ENCODE peak calls at places on chromosomes 3 and 15, in eight cellular contexts. P is amniotic epithelial cell; Q is pons; N is stimulated activated CD8-positive, alpha-beta memory T cell treated with anti-CD3 and anti-CD28 coated beads, Interleukin-15, amount 100 ng/mL, for 4 hours; U is GM23338; J is activated CD4-positive, alpha-beta T cell treated with anti-CD3 and anti-CD28 coated beads for 24 hours; L is activated CD8-positive, alpha-beta memory T cell treated with anti-CD3 and anti-CD28 coated beads for 48 hours; V is left colon. I is an unnamed sample.

GRCh38 chr3:106097817-106098410 is 229.1 kb upstream of the CBLB start:
- DNase-seq in P (peak), Q (no peak), N (no peak), U (no peak), J (no peak), L (no peak), V (no peak), I (no peak)

GRCh38 chr3:184742676-184743135 is 30.8 kb upstream of the MAGEF1 start:
- DNase-seq in P (no peak), Q (no peak), N (no peak), U (no peak), J (no peak), L (no peak), V (no peak), I (no peak)

GRCh38 chr3:32340639-32341365 is 50.9 kb upstream of the CMTM7 start:
- DNase-seq in P (no peak), Q (peak), N (no peak), U (no peak), J (no peak), L (no peak), V (no peak), I (no peak)

GRCh38 chr3:151709847-151710246 is 23.9 kb upstream of the AADACL2 start:
- DNase-seq in P (peak), Q (no peak), N (no peak), U (no peak), J (no peak), L (no peak), V (no peak), I (no peak)

GRCh38 chr3:102230057-102230456 is 204.8 kb upstream of the ZPLD1 start:
- DNase-seq in P (no peak), Q (no peak), N (no peak), U (no peak), J (no peak), L (no peak), V (no peak), I (no peak)

GRCh38 chr15:35126236-35126635 is 41.1 kb upstream of the NANOGP8 start:
- DNase-seq in P (peak), Q (no peak), N (no peak), U (no peak), J (no peak), L (no peak), V (no peak), I (no peak)

GRCh38 chr3:73508330-73508954 is 116.3 kb downstream of the PDZRN3 start:
- DNase-seq in P (peak), Q (peak), N (no peak), U (peak), J (no peak), L (no peak), V (peak), I (peak)

GRCh38 chr15:64502537-64502936 is 42.2 kb downstream of the ZNF609 start:
- DNase-seq in P (peak), Q (no peak), N (no peak), U (no peak), J (no peak), L (no peak), V (no peak), I (peak)

GRCh38 chr3:65875395-65876027 is 163.2 kb downstream of the MAGI1 start:
- DNase-seq in P (no peak), Q (no peak), N (no peak), U (no peak), J (no peak), L (no peak), V (no peak), I (no peak)

GRCh38 chr15:75947117-75947516 is 43.4 kb downstream of the FBXO22 start:
- DNase-seq in P (peak), Q (no peak), N (no peak), U (no peak), J (no peak), L (no peak), V (no peak), I (peak)

GRCh38 chr3:9109570-9109914 is 139.9 kb downstream of the SRGAP3 start:
- DNase-seq in P (no peak), Q (peak), N (no peak), U (no peak), J (no peak), L (no peak), V (no peak), I (no peak)

GRCh38 chr15:39874890-39875549 is 45.0 kb downstream of the GPR176 start:
- DNase-seq in P (peak), Q (peak), N (no peak), U (peak), J (no peak), L (no peak), V (peak), I (peak)

GRCh38 chr15:70512772-70513362 is 250.5 kb downstream of the UACA start:
- DNase-seq in P (peak), Q (no peak), N (no peak), U (peak), J (peak), L (no peak), V (peak), I (peak)

GRCh38 chr3:194572131-194572789 is 61.0 kb downstream of the TMEM44 start:
- DNase-seq in P (peak), Q (peak), N (no peak), U (no peak), J (no peak), L (no peak), V (no peak), I (peak)

GRCh38 chr3:52710512-52710911 is 4.6 kb downstream of the SPCS1 start:
- DNase-seq in P (no peak), Q (no peak), N (no peak), U (no peak), J (no peak), L (no peak), V (no peak), I (no peak)

GRCh38 chr3:57069471-57070010 is 9.1 kb downstream of the SPATA12 start:
- DNase-seq in P (no peak), Q (no peak), N (no peak), U (no peak), J (no peak), L (no peak), V (no peak), I (no peak)

I was measured in AG08395.